ENCODE peak calls at places on chromosomes 12 and 14, in four cellular contexts. L is MM.1S, F is left ventricle myocardium inferior, P is endothelial cell of umbilical vein. Z is an unnamed sample. For H3K4me1, the result is how much of the 10 kb centered on the place peaks cover.

GRCh38 chr14:23446291-23446851 is 10.9 kb upstream of the MYH7 start:
- DNase-seq in L (no peak), F (no peak), P (no peak), Z (no peak)

GRCh38 chr14:62126885-62127478 is 364.8 kb downstream of the SNAPC1 start:
- DNase-seq in L (peak), F (no peak), P (peak), Z (peak)

GRCh38 chr12:102478416-102479098 is 1.8 kb downstream of the IGF1 start:
- DNase-seq in L (peak), F (no peak), P (no peak), Z (no peak)

GRCh38 chr12:102023343-102023930 is 38.4 kb downstream of the WASHC3 start:
- DNase-seq in L (no peak), F (no peak), P (no peak), Z (no peak)

GRCh38 chr14:68349900-68350323 is 443.0 kb downstream of the ZFP36L1 start:
- DNase-seq in L (no peak), F (no peak), P (peak), Z (no peak)

GRCh38 chr12:123591702-123592481 is 7.5 kb downstream of the TMED2 start:
- DNase-seq in L (no peak), F (no peak), P (peak), Z (no peak)

GRCh38 chr14:99940064-99940463 is 125.2 kb upstream of the EVL start:
- DNase-seq in L (no peak), F (no peak), P (no peak), Z (no peak)

GRCh38 chr12:18970603-18971002 is 158.9 kb upstream of the PLEKHA5 start:
- DNase-seq in L (no peak), F (no peak), P (no peak), Z (no peak)

GRCh38 chr12:129717438-129717837 is 186.4 kb downstream of the TMEM132D start:
- DNase-seq in L (no peak), F (no peak), P (no peak), Z (no peak)

GRCh38 chr14:84340938-84341337 is 1189.0 kb upstream of the FLRT2 start:
- DNase-seq in L (no peak), F (no peak), P (peak), Z (no peak)

GRCh38 chr12:78185109-78185508 is 354.4 kb downstream of the NAV3 start:
- DNase-seq in L (no peak), F (no peak), P (no peak), Z (no peak)

GRCh38 chr12:75660107-75660530 is 148.7 kb upstream of the KRR1 start:
- DNase-seq in L (no peak), F (no peak), P (peak), Z (no peak)

GRCh38 chr14:106044949-106045596 is 518.7 kb downstream of the TMEM121 start:
- DNase-seq in L (no peak), F (no peak), P (no peak), Z (peak)

GRCh38 chr12:87157791-87158190 is 871.4 kb downstream of the C12orf50 start:
- DNase-seq in L (no peak), F (no peak), P (no peak), Z (no peak)

GRCh38 chr12:41932470-41932991 is 212.1 kb downstream of the GXYLT1 start:
- DNase-seq in L (no peak), F (peak), P (peak), Z (peak)

GRCh38 chr12:6954754-6955461 is 3.8 kb downstream of the PTPN6 start:
- DNase-seq in L (no peak), F (peak), P (no peak), Z (no peak)

GRCh38 chr12:59928416-59928815 is 332.6 kb downstream of the SLC16A7 start:
- DNase-seq in L (no peak), F (no peak), P (no peak), Z (no peak)

GRCh38 chr12:57529831-57530230 is 7.2 kb downstream of the MBD6 start:
- DNase-seq in L (peak), F (no peak), P (no peak), Z (no peak)

GRCh38 chr12:1922075-1922709 is 3.7 kb upstream of the CACNA2D4 start:
- DNase-seq in L (no peak), F (no peak), P (no peak), Z (no peak)

GRCh38 chr14:59303216-59303615 is 114.7 kb downstream of the DAAM1 start:
- DNase-seq in L (no peak), F (no peak), P (no peak), Z (no peak)

GRCh38 chr12:109535231-109535862 is 38.0 kb downstream of the MMAB start:
- DNase-seq in L (no peak), F (no peak), P (no peak), Z (no peak)

GRCh38 chr12:24198070-24198469 is 248.6 kb upstream of the SOX5 start:
- DNase-seq in L (no peak), F (no peak), P (no peak), Z (no peak)

GRCh38 chr14:64510127-64510808 is 5.7 kb downstream of the ZBTB1 start:
- DNase-seq in L (no peak), F (no peak), P (no peak), Z (no peak)
- H3K4me1 ChIP-seq in L (under half), F (half or more), P (under half), Z (half or more)

GRCh38 chr14:104690266-104690711 is 871 bp downstream of the INF2 start:
- DNase-seq in L (no peak), F (no peak), P (no peak), Z (no peak)

GRCh38 chr14:104691546-104692260 is 2.3 kb downstream of the INF2 start:
- DNase-seq in L (no peak), F (no peak), P (no peak), Z (no peak)

GRCh38 chr14:104689620-104690265 is 325 bp downstream of the INF2 start:
- DNase-seq in L (no peak), F (no peak), P (no peak), Z (no peak)

GRCh38 chr14:104692261-104692938 is 3.0 kb downstream of the INF2 start:
- DNase-seq in L (no peak), F (no peak), P (no peak), Z (no peak)

GRCh38 chr14:104690861-104691455 is 1.5 kb downstream of the INF2 start:
- DNase-seq in L (no peak), F (no peak), P (no peak), Z (no peak)
- H3K4me1 ChIP-seq in L (under half), F (half or more), P (under half), Z (under half)

GRCh38 chr12:53333289-53333688 is 2.9 kb downstream of the SP7 start:
- DNase-seq in L (no peak), F (no peak), P (no peak), Z (no peak)
- H3K4me1 ChIP-seq in L (under half), F (under half), P (under half), Z (under half)

DNA sequence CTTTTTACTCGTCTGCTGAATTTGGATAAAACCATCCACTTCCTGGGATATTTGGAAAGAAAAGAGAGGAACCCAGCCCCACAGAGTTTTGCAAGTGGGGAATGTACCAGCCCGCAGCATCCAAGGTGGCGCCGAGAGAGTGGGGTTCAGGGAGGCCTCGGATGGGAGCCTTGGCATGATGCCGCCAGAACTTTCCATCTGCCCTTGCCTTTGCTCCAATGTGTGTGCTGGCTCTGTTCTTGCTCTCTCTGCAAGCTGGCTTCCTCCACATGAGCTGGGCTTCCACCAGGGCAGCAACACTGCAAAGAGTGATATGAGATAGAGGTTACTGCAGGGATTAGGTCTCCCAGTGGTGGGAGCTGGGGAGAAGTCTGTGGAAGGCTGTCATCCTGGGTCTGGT is 6.6 kb upstream of the SERPINA12 start:
- DNase-seq in L (no peak), F (no peak), P (no peak), Z (no peak)
- H3K4me1 ChIP-seq in L (under half), F (under half), P (under half), Z (under half)

DNA sequence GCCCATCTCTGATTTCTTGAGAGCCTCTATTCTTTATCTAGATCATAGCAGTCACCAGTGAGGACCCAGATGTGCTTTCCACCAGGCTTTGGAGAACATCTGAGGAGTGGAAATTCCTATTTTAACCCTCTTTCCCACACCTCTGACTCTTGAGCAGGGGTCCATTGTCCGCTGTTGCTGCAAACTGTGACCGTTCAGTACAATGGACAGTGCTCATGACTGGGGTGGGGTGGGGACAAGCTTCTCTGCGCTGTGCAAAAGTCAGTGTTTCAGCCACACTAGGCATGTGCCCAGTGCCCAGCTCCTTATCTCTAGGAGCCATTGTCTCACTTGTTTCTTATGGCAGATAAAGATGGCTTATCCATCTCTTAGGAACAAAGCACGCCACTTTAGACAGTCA is 16.9 kb upstream of the KRT7 start:
- DNase-seq in L (no peak), F (no peak), P (peak), Z (no peak)
- H3K4me1 ChIP-seq in L (under half), F (under half), P (under half), Z (under half)

GRCh38 chr12:93790472-93791152 is 113.4 kb downstream of the CRADD start:
- DNase-seq in L (no peak), F (no peak), P (peak), Z (no peak)
- H3K4me1 ChIP-seq in L (under half), F (under half), P (under half), Z (under half)

GRCh38 chr12:106753526-106753925 is 21.0 kb upstream of the RIC8B start:
- DNase-seq in L (peak), F (no peak), P (no peak), Z (peak)

GRCh38 chr12:106754331-106754730 is 20.2 kb upstream of the RIC8B start:
- DNase-seq in L (no peak), F (no peak), P (no peak), Z (no peak)

GRCh38 chr12:106747973-106748436 is 26.5 kb upstream of the RIC8B start:
- DNase-seq in L (no peak), F (no peak), P (no peak), Z (peak)

GRCh38 chr12:106745181-106745745 is 29.2 kb upstream of the RIC8B start:
- DNase-seq in L (no peak), F (no peak), P (no peak), Z (no peak)

DNA sequence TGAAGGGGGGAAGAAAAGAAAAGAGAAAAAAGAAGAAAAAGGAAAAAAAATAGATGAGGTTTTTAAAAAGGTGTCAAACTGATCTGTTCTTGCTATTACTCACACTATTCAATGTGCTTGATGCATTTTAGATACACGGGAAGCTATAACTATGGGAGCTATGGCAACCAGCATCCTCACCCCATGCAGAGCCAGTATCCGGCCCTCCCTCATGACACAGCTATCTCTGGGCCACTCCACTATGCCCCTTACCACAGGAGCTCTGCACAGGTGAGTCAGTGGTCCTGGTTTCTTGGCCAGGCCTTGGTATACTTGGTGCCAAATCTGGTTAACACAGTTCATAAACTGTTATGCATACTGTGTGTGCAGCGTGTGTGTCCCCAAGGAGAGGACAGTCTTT is 24.0 kb upstream of the RIC8B start:
- DNase-seq in L (no peak), F (no peak), P (no peak), Z (no peak)
- H3K4me1 ChIP-seq in L (under half), F (under half), P (under half), Z (under half)

GRCh38 chr14:92408186-92408585 is 85.2 kb downstream of the SLC24A4 start:
- DNase-seq in L (no peak), F (no peak), P (peak), Z (no peak)

GRCh38 chr14:92401561-92401960 is 78.6 kb downstream of the SLC24A4 start:
- DNase-seq in L (no peak), F (no peak), P (no peak), Z (no peak)

GRCh38 chr14:92403981-92404380 is 81.0 kb downstream of the SLC24A4 start:
- DNase-seq in L (no peak), F (no peak), P (no peak), Z (no peak)

GRCh38 chr14:92407395-92407794 is 84.4 kb downstream of the SLC24A4 start:
- DNase-seq in L (no peak), F (no peak), P (no peak), Z (no peak)

GRCh38 chr14:92404938-92405337 is 82.0 kb downstream of the SLC24A4 start:
- DNase-seq in L (no peak), F (no peak), P (no peak), Z (no peak)
- H3K4me1 ChIP-seq in L (under half), F (under half), P (under half), Z (under half)

Z was measured in naive thymus-derived CD4-positive, alpha-beta T cell.